ENCODE peak calls at places on chromosomes 16 and 17, in four cellular contexts. J, Y, Q and O are unnamed samples.

GRCh38 chr17:31579265-31579664 is 187.8 kb downstream of the RAB11FIP4 start:
- DNase-seq in Q (no peak), J (no peak), Y (peak), O (no peak)

GRCh38 chr17:9408381-9408780 is 167.2 kb downstream of the STX8 start:
- DNase-seq in Q (no peak), Y (no peak), J (no peak), O (no peak)

GRCh38 chr16:62966626-62967025 is 930.4 kb upstream of the CDH8 start:
- DNase-seq in J (no peak), Q (no peak), Y (no peak), O (no peak)

GRCh38 chr16:83953796-83954576 is 946 bp downstream of the OSGIN1 start:
- DNase-seq in Y (no peak), J (peak), Q (no peak), O (peak)

GRCh38 chr16:69123894-69124293 is 8.5 kb downstream of the CHTF8 start:
- DNase-seq in Q (no peak), Y (peak), J (peak), O (peak)

GRCh38 chr17:38943607-38944006 is 18.2 kb downstream of the LASP1NB start:
- DNase-seq in Y (no peak), J (no peak), Q (no peak), O (no peak)

GRCh38 chr17:55612691-55613141 is 101.5 kb upstream of the SMIM36 start:
- DNase-seq in J (no peak), Q (no peak), Y (peak), O (no peak)

GRCh38 chr16:66549284-66550131 is at the start of gene TK2:
- DNase-seq in J (peak), Y (peak), Q (no peak), O (peak)

GRCh38 chr16:81446318-81447275 is 2.0 kb downstream of the CMIP start:
- DNase-seq in Y (peak), J (no peak), Q (no peak), O (no peak)

GRCh38 chr16:14002416-14002815 is 68.7 kb upstream of the MRTFB start:
- DNase-seq in Y (no peak), Q (no peak), J (no peak), O (no peak)

GRCh38 chr17:18093616-18094408 is 6.1 kb downstream of the DRG2 start:
- DNase-seq in Q (no peak), J (no peak), Y (no peak), O (peak)

GRCh38 chr17:57862410-57862989 is 12.7 kb upstream of the MRPS23 start:
- DNase-seq in J (no peak), Y (peak), Q (no peak), O (no peak)

GRCh38 chr16:57178793-57179212 is 7.0 kb downstream of the PSME3IP1 start:
- DNase-seq in Q (no peak), Y (no peak), J (no peak), O (peak)

GRCh38 chr16:86680137-86680536 is 101.8 kb downstream of the FOXL1 start:
- DNase-seq in J (no peak), Y (no peak), Q (no peak), O (no peak)

GRCh38 chr16:48126801-48127644 is 28.8 kb downstream of the ABCC12 start:
- DNase-seq in Q (no peak), J (no peak), Y (no peak), O (peak)

GRCh38 chr16:57826706-57827625 is 24.7 kb upstream of the KIFC3 start:
- DNase-seq in J (no peak), Y (no peak), Q (no peak), O (peak)

GRCh38 chr16:49312389-49312990 is 30.9 kb upstream of the CBLN1 start:
- DNase-seq in Y (no peak), Q (no peak), J (no peak), O (no peak)

GRCh38 chr17:4802228-4802627 is at the start of gene C17orf114:
- DNase-seq in Q (no peak), J (no peak), Y (no peak), O (no peak)

GRCh38 chr17:4790705-4791088 is 1.9 kb downstream of the GLTPD2 start:
- DNase-seq in Q (no peak), J (no peak), Y (no peak), O (no peak)

GRCh38 chr17:4800462-4801185 is 1.5 kb downstream of the C17orf114 start:
- DNase-seq in J (no peak), Y (no peak), Q (no peak), O (no peak)

GRCh38 chr17:4795168-4795567 is 796 bp upstream of the PSMB6 start:
- DNase-seq in J (no peak), Y (no peak), Q (no peak), O (no peak)

DNA sequence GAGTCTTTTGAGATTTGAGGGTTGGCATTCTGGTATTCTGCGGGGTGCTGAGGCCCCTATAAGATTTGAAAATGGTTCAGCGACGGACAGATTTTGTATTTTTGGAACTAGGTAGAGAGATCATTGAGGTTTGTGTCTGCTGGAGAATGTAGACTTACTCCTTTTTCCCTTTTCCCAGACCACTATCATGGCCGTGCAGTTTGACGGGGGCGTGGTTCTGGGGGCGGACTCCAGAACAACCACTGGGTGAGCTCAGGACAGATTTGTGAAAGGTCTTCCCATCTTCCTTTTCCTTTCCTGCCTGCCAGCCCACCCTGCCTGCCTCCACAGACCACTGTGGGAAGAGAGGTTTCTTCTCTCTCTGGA is 569 bp downstream of the PSMB6 start:
- DNase-seq in Q (no peak), J (peak), Y (peak), O (peak)
- TF ChIP-seq GABPA in Q (no peak), J (no peak), Y (no peak), O (no peak)

GRCh38 chr17:50264263-50265113 is 9.8 kb upstream of the TMEM92 start:
- DNase-seq in J (peak), Y (peak), Q (no peak), O (no peak)

GRCh38 chr17:50266384-50267073 is 7.7 kb upstream of the TMEM92 start:
- DNase-seq in Q (no peak), Y (peak), J (no peak), O (peak)

GRCh38 chr17:50265690-50266306 is 8.5 kb upstream of the TMEM92 start:
- DNase-seq in J (no peak), Y (peak), Q (no peak), O (no peak)

GRCh38 chr17:50263293-50264262 is 10.7 kb upstream of the TMEM92 start:
- DNase-seq in Q (no peak), J (peak), Y (peak), O (no peak)

DNA sequence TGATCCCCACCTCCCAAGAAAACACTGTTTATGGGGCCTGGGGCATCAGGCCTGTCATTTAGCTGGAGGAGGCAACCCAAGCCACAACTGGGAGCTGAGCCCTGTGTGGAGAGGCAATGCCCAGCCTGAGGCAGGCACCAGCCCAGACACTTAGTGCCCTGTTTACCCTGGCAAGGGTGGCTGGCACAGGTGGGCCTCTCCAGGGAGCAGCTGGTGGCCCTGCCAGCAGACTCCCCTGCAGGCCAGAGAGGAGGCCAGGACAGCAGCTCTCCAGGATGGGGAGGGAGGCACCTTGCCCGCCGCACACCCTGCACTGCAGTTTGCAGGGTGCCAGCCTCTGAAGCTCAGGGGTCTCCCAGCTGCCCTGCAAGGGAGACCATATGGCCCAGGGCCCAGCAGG is 9.1 kb upstream of the TMEM92 start:
- DNase-seq in Q (no peak), J (no peak), Y (peak), O (no peak)
- TF ChIP-seq NFIC in Q (no peak), J (no peak), Y (no peak), O (no peak)

GRCh38 chr17:66432996-66433556 is 130.7 kb downstream of the PRKCA start:
- DNase-seq in Q (no peak), J (no peak), Y (peak), O (no peak)
- TF ChIP-seq GABPA in Q (no peak), J (no peak), Y (no peak), O (no peak)

DNA sequence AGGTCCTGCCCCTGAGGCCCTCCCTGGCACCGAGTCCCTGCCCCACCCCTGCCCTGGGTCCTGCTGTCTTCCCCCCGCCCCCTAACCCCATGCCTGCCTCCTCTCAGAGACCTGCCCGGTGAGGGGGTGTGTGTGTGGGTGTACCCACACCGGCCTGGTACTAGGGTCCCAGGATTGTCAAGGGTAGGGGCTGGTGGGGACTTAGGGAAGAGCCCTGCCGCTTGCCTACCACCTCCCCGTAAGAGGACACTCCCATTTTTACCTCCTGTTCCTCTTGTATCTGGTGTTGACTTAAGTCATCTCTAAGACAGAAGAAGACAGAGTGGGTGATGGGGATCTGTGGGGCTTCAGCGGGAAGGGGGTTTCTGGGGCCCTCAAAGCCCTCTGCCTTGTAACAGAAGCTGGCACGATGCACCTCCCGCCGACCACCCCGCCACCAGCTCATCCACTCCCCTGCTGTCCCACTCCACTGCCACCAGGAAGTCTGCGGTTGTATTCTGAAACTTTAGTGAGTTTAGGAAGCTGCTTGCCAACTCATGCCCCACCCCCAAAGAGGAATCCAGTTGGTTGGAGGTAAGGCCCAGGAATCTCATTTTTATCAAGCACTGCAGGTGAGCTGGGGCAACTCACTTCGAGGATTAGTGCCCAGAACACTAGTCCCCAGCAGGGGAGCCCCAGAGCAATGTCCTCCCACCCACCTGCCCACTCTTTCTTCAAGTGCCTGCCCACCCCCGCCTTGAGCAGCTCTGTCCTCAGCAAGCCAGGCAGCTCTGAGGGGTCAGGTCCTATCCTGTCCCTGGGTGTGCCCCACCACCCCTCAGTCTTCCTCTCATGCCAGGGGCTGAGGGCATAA is 5.6 kb downstream of the SPATA32 start:
- DNase-seq in Y (no peak), Q (no peak), J (peak), O (no peak)
- TF ChIP-seq NFIC in Y (no peak), Q (no peak), J (no peak), O (no peak)

GRCh38 chr17:81821603-81822311 is 11.3 kb downstream of the MCRIP1 start:
- DNase-seq in Y (peak), Q (no peak), J (peak), O (peak)
- TF ChIP-seq GABPA in Y (no peak), Q (no peak), J (peak), O (peak)